ENCODE peak calls at places on chromosomes 3 and 15, in nine cellular contexts. One of them, this sample, is unnamed.
A peak's percentile ranks its signal among the peaks of the same experiment; 100 is the strongest.

GRCh38 chr3:126356373-126357298 is 572 bp downstream of the KLF15 start:
- DNase-seq in Kasumi-1: no peak
- DNase-seq in activated CD4-positive, CD25-positive, alpha-beta regulatory T cell: no peak
- DNase-seq in T-helper 2 cell: no peak
- DNase-seq in NCI-H1436: no peak
- DNase-seq in bronchial epithelial cell: no peak
- DNase-seq in psoas muscle: peak; percentile 84
- DNase-seq in EH: no peak
- DNase-seq in HS-27A: no peak
- DNase-seq in this sample: peak; percentile 56

GRCh38 chr3:197302696-197303341 is 4.4 kb upstream of the DLG1 start:
- DNase-seq in Kasumi-1: no peak
- DNase-seq in activated CD4-positive, CD25-positive, alpha-beta regulatory T cell: no peak
- DNase-seq in T-helper 2 cell: no peak
- DNase-seq in NCI-H1436: no peak
- DNase-seq in bronchial epithelial cell: peak; percentile 89
- DNase-seq in psoas muscle: no peak
- DNase-seq in EH: peak; percentile 83
- DNase-seq in HS-27A: no peak
- DNase-seq in this sample: no peak

GRCh38 chr3:195209083-195209835 is 61.7 kb downstream of the XXYLT1 start:
- DNase-seq in Kasumi-1: no peak
- DNase-seq in activated CD4-positive, CD25-positive, alpha-beta regulatory T cell: no peak
- DNase-seq in T-helper 2 cell: no peak
- DNase-seq in NCI-H1436: no peak
- DNase-seq in bronchial epithelial cell: no peak
- DNase-seq in psoas muscle: peak; percentile 67
- DNase-seq in EH: peak; percentile 35
- DNase-seq in HS-27A: no peak
- DNase-seq in this sample: no peak

GRCh38 chr3:194738254-194739093 is 52.8 kb downstream of the FAM43A start:
- DNase-seq in Kasumi-1: no peak
- DNase-seq in activated CD4-positive, CD25-positive, alpha-beta regulatory T cell: no peak
- DNase-seq in T-helper 2 cell: no peak
- DNase-seq in NCI-H1436: no peak
- DNase-seq in bronchial epithelial cell: peak; percentile 84
- DNase-seq in psoas muscle: peak; percentile 92
- DNase-seq in EH: peak; percentile 73
- DNase-seq in HS-27A: no peak
- DNase-seq in this sample: no peak

GRCh38 chr3:42198709-42199108 is 67.3 kb downstream of the CCK start:
- DNase-seq in Kasumi-1: no peak
- DNase-seq in activated CD4-positive, CD25-positive, alpha-beta regulatory T cell: no peak
- DNase-seq in T-helper 2 cell: no peak
- DNase-seq in NCI-H1436: no peak
- DNase-seq in bronchial epithelial cell: no peak
- DNase-seq in psoas muscle: no peak
- DNase-seq in EH: no peak
- DNase-seq in HS-27A: no peak
- DNase-seq in this sample: no peak

GRCh38 chr3:24591661-24592555 is 97.3 kb upstream of the THRB start:
- DNase-seq in Kasumi-1: no peak
- DNase-seq in activated CD4-positive, CD25-positive, alpha-beta regulatory T cell: no peak
- DNase-seq in T-helper 2 cell: no peak
- DNase-seq in NCI-H1436: no peak
- DNase-seq in bronchial epithelial cell: peak; percentile 99
- DNase-seq in psoas muscle: no peak
- DNase-seq in EH: peak; percentile 53
- DNase-seq in HS-27A: no peak
- DNase-seq in this sample: no peak

GRCh38 chr15:75201609-75202250 is at the start of gene C15orf39:
- DNase-seq in Kasumi-1: peak; percentile 54
- DNase-seq in activated CD4-positive, CD25-positive, alpha-beta regulatory T cell: peak; percentile 67
- DNase-seq in T-helper 2 cell: peak; percentile 53
- DNase-seq in NCI-H1436: peak; percentile 50
- DNase-seq in bronchial epithelial cell: peak; percentile 36
- DNase-seq in psoas muscle: peak; percentile 85
- DNase-seq in EH: peak; percentile 76
- DNase-seq in HS-27A: peak; percentile 51
- DNase-seq in this sample: peak; percentile 96

GRCh38 chr3:36941162-36941561 is 3.7 kb downstream of the TRANK1 start:
- DNase-seq in Kasumi-1: no peak
- DNase-seq in activated CD4-positive, CD25-positive, alpha-beta regulatory T cell: no peak
- DNase-seq in T-helper 2 cell: no peak
- DNase-seq in NCI-H1436: no peak
- DNase-seq in bronchial epithelial cell: no peak
- DNase-seq in psoas muscle: no peak
- DNase-seq in EH: no peak
- DNase-seq in HS-27A: no peak
- DNase-seq in this sample: no peak

GRCh38 chr3:43559961-43560360 is 61.9 kb downstream of the ANO10 start:
- DNase-seq in Kasumi-1: no peak
- DNase-seq in activated CD4-positive, CD25-positive, alpha-beta regulatory T cell: no peak
- DNase-seq in T-helper 2 cell: no peak
- DNase-seq in NCI-H1436: no peak
- DNase-seq in bronchial epithelial cell: no peak
- DNase-seq in psoas muscle: no peak
- DNase-seq in EH: no peak
- DNase-seq in HS-27A: no peak
- DNase-seq in this sample: no peak

GRCh38 chr15:32685576-32685975 is 32.2 kb upstream of the GREM1 start:
- DNase-seq in Kasumi-1: no peak
- DNase-seq in activated CD4-positive, CD25-positive, alpha-beta regulatory T cell: no peak
- DNase-seq in T-helper 2 cell: no peak
- DNase-seq in NCI-H1436: no peak
- DNase-seq in bronchial epithelial cell: peak; percentile 51
- DNase-seq in psoas muscle: no peak
- DNase-seq in EH: peak; percentile 79
- DNase-seq in HS-27A: no peak
- DNase-seq in this sample: no peak

GRCh38 chr15:89936051-89936792 is 23.5 kb upstream of the ARPIN start:
- DNase-seq in Kasumi-1: peak; percentile 82
- DNase-seq in activated CD4-positive, CD25-positive, alpha-beta regulatory T cell: no peak
- DNase-seq in T-helper 2 cell: no peak
- DNase-seq in NCI-H1436: no peak
- DNase-seq in bronchial epithelial cell: no peak
- DNase-seq in psoas muscle: no peak
- DNase-seq in EH: no peak
- DNase-seq in HS-27A: no peak
- DNase-seq in this sample: no peak

GRCh38 chr3:64048631-64049061 is 25.4 kb upstream of the PSMD6 start:
- DNase-seq in Kasumi-1: peak; percentile 13
- DNase-seq in activated CD4-positive, CD25-positive, alpha-beta regulatory T cell: no peak
- DNase-seq in T-helper 2 cell: no peak
- DNase-seq in NCI-H1436: no peak
- DNase-seq in bronchial epithelial cell: peak; percentile 35
- DNase-seq in psoas muscle: no peak
- DNase-seq in EH: peak; percentile 46
- DNase-seq in HS-27A: no peak
- DNase-seq in this sample: no peak

GRCh38 chr3:114221165-114221880 is 16.1 kb downstream of the ZNF80 start:
- DNase-seq in Kasumi-1: no peak
- DNase-seq in activated CD4-positive, CD25-positive, alpha-beta regulatory T cell: peak; percentile 18
- DNase-seq in T-helper 2 cell: peak; percentile 34
- DNase-seq in NCI-H1436: no peak
- DNase-seq in bronchial epithelial cell: no peak
- DNase-seq in psoas muscle: no peak
- DNase-seq in EH: no peak
- DNase-seq in HS-27A: no peak
- DNase-seq in this sample: no peak

GRCh38 chr15:45495588-45495987 is 27.0 kb downstream of the SLC30A4 start:
- DNase-seq in Kasumi-1: no peak
- DNase-seq in activated CD4-positive, CD25-positive, alpha-beta regulatory T cell: no peak
- DNase-seq in T-helper 2 cell: no peak
- DNase-seq in NCI-H1436: no peak
- DNase-seq in bronchial epithelial cell: no peak
- DNase-seq in psoas muscle: no peak
- DNase-seq in EH: peak; percentile 7
- DNase-seq in HS-27A: no peak
- DNase-seq in this sample: no peak

GRCh38 chr3:111861396-111861795 is 2.3 kb downstream of the PHLDB2 start:
- DNase-seq in Kasumi-1: no peak
- DNase-seq in activated CD4-positive, CD25-positive, alpha-beta regulatory T cell: no peak
- DNase-seq in T-helper 2 cell: no peak
- DNase-seq in NCI-H1436: no peak
- DNase-seq in bronchial epithelial cell: no peak
- DNase-seq in psoas muscle: no peak
- DNase-seq in EH: peak; percentile 62
- DNase-seq in HS-27A: no peak
- DNase-seq in this sample: no peak

GRCh38 chr3:16177962-16178627 is 3.6 kb downstream of the GALNT15 start:
- DNase-seq in Kasumi-1: no peak
- DNase-seq in activated CD4-positive, CD25-positive, alpha-beta regulatory T cell: no peak
- DNase-seq in T-helper 2 cell: peak; percentile 51
- DNase-seq in NCI-H1436: no peak
- DNase-seq in bronchial epithelial cell: peak; percentile 61
- DNase-seq in psoas muscle: peak; percentile 92
- DNase-seq in EH: peak; percentile 90
- DNase-seq in HS-27A: no peak
- DNase-seq in this sample: peak; percentile 81

GRCh38 chr15:98775498-98776230 is 127.3 kb downstream of the IGF1R start:
- DNase-seq in Kasumi-1: no peak
- DNase-seq in activated CD4-positive, CD25-positive, alpha-beta regulatory T cell: no peak
- DNase-seq in T-helper 2 cell: no peak
- DNase-seq in NCI-H1436: no peak
- DNase-seq in bronchial epithelial cell: no peak
- DNase-seq in psoas muscle: no peak
- DNase-seq in EH: no peak
- DNase-seq in HS-27A: no peak
- DNase-seq in this sample: no peak

GRCh38 chr3:20772869-20773268 is 586.9 kb upstream of the SGO1 start:
- DNase-seq in Kasumi-1: no peak
- DNase-seq in activated CD4-positive, CD25-positive, alpha-beta regulatory T cell: no peak
- DNase-seq in T-helper 2 cell: no peak
- DNase-seq in NCI-H1436: no peak
- DNase-seq in bronchial epithelial cell: no peak
- DNase-seq in psoas muscle: no peak
- DNase-seq in EH: no peak
- DNase-seq in HS-27A: no peak
- DNase-seq in this sample: no peak

GRCh38 chr15:45048784-45049631 is 26.0 kb downstream of the SORD start:
- DNase-seq in Kasumi-1: peak; percentile 87
- DNase-seq in activated CD4-positive, CD25-positive, alpha-beta regulatory T cell: no peak
- DNase-seq in T-helper 2 cell: no peak
- DNase-seq in NCI-H1436: no peak
- DNase-seq in bronchial epithelial cell: no peak
- DNase-seq in psoas muscle: no peak
- DNase-seq in EH: no peak
- DNase-seq in HS-27A: no peak
- DNase-seq in this sample: peak; percentile 41

GRCh38 chr3:134486577-134487041 is 752 bp downstream of the CEP63 start:
- DNase-seq in Kasumi-1: peak; percentile 42
- DNase-seq in activated CD4-positive, CD25-positive, alpha-beta regulatory T cell: no peak
- DNase-seq in T-helper 2 cell: no peak
- DNase-seq in NCI-H1436: no peak
- DNase-seq in bronchial epithelial cell: peak; percentile 52
- DNase-seq in psoas muscle: no peak
- DNase-seq in EH: peak; percentile 35
- DNase-seq in HS-27A: no peak
- DNase-seq in this sample: peak; percentile 25

GRCh38 chr3:175383813-175384212 is 524.7 kb downstream of the NAALADL2 start:
- DNase-seq in Kasumi-1: no peak
- DNase-seq in activated CD4-positive, CD25-positive, alpha-beta regulatory T cell: no peak
- DNase-seq in T-helper 2 cell: no peak
- DNase-seq in NCI-H1436: no peak
- DNase-seq in bronchial epithelial cell: no peak
- DNase-seq in psoas muscle: no peak
- DNase-seq in EH: peak; percentile 91
- DNase-seq in HS-27A: no peak
- DNase-seq in this sample: no peak

GRCh38 chr15:49605588-49605987 is 15.0 kb downstream of the FAM227B start:
- DNase-seq in Kasumi-1: no peak
- DNase-seq in activated CD4-positive, CD25-positive, alpha-beta regulatory T cell: no peak
- DNase-seq in T-helper 2 cell: no peak
- DNase-seq in NCI-H1436: no peak
- DNase-seq in bronchial epithelial cell: no peak
- DNase-seq in psoas muscle: no peak
- DNase-seq in EH: no peak
- DNase-seq in HS-27A: no peak
- DNase-seq in this sample: no peak

GRCh38 chr3:24682141-24682547 is 187.5 kb upstream of the THRB start:
- DNase-seq in Kasumi-1: no peak
- DNase-seq in activated CD4-positive, CD25-positive, alpha-beta regulatory T cell: no peak
- DNase-seq in T-helper 2 cell: no peak
- DNase-seq in NCI-H1436: no peak
- DNase-seq in bronchial epithelial cell: peak; percentile 77
- DNase-seq in psoas muscle: no peak
- DNase-seq in EH: peak; percentile 18
- DNase-seq in HS-27A: no peak
- DNase-seq in this sample: no peak

GRCh38 chr3:107578523-107578922 is 55.8 kb downstream of the BBX start:
- DNase-seq in Kasumi-1: no peak
- DNase-seq in activated CD4-positive, CD25-positive, alpha-beta regulatory T cell: no peak
- DNase-seq in T-helper 2 cell: no peak
- DNase-seq in NCI-H1436: no peak
- DNase-seq in bronchial epithelial cell: no peak
- DNase-seq in psoas muscle: no peak
- DNase-seq in EH: no peak
- DNase-seq in HS-27A: no peak
- DNase-seq in this sample: no peak

This sample was measured in GM13977.